ENCODE peak calls at places on chromosomes 12 and 14, in five cellular contexts. K, T, W, X and F are unnamed samples.

GRCh38 chr14:101017806-101018560 is 114.5 kb upstream of the RTL1 start:
- DNase-seq in K (peak), T (no peak), W (no peak), X (peak), F (no peak)

GRCh38 chr14:74898694-74899093 is 17.0 kb downstream of the DLST start:
- DNase-seq in K (no peak), T (no peak), W (no peak), X (no peak), F (no peak)

GRCh38 chr14:38074091-38074490 is 133.6 kb upstream of the SSTR1 start:
- DNase-seq in K (no peak), T (peak), W (no peak), X (no peak), F (no peak)

GRCh38 chr14:67487937-67488893 is at the start of gene TMEM229B:
- DNase-seq in K (no peak), T (no peak), W (peak), X (no peak), F (peak)

GRCh38 chr12:67025543-67026114 is 243.5 kb upstream of the CAND1 start:
- DNase-seq in K (no peak), T (peak), W (no peak), X (no peak), F (no peak)

GRCh38 chr14:100072783-100073346 is 7.6 kb downstream of the EVL start:
- DNase-seq in K (no peak), T (no peak), W (peak), X (no peak), F (peak)

GRCh38 chr14:65334765-65335411 is 77.6 kb upstream of the FUT8 start:
- DNase-seq in K (no peak), T (no peak), W (no peak), X (no peak), F (peak)

GRCh38 chr14:33740531-33740930 is 210.3 kb downstream of the EGLN3 start:
- DNase-seq in K (no peak), T (peak), W (no peak), X (no peak), F (no peak)

GRCh38 chr12:2075558-2076195 is 22.9 kb downstream of the CACNA1C start:
- DNase-seq in K (no peak), T (no peak), W (no peak), X (no peak), F (no peak)

GRCh38 chr12:95762123-95762785 is 28.3 kb downstream of the NTN4 start:
- DNase-seq in K (no peak), T (no peak), W (no peak), X (no peak), F (no peak)

GRCh38 chr14:98466807-98467206 is 805.2 kb downstream of the BCL11B start:
- DNase-seq in K (no peak), T (peak), W (no peak), X (peak), F (no peak)

GRCh38 chr12:89333564-89334252 is 18.6 kb downstream of the DUSP6 start:
- DNase-seq in K (no peak), T (no peak), W (no peak), X (no peak), F (no peak)

GRCh38 chr12:49133014-49133413 is 1.8 kb upstream of the TUBA1B start:
- DNase-seq in K (no peak), T (peak), W (no peak), X (no peak), F (no peak)

GRCh38 chr12:131452444-131452860 is 258.4 kb upstream of the SFSWAP start:
- DNase-seq in K (no peak), T (no peak), W (no peak), X (no peak), F (peak)

GRCh38 chr14:79016828-79017505 is 846.8 kb downstream of the NRXN3 start:
- DNase-seq in K (no peak), T (peak), W (no peak), X (no peak), F (no peak)

GRCh38 chr14:24395609-24396580 is 2.9 kb upstream of the NYNRIN start:
- DNase-seq in K (no peak), T (peak), W (no peak), X (no peak), F (no peak)

GRCh38 chr12:19410639-19411184 is 28.6 kb upstream of the AEBP2 start:
- DNase-seq in K (no peak), T (no peak), W (no peak), X (no peak), F (no peak)

GRCh38 chr12:111322336-111323250 is 46.3 kb downstream of the PHETA1 start:
- DNase-seq in K (no peak), T (peak), W (no peak), X (no peak), F (no peak)

GRCh38 chr12:7498832-7499231 is 4.7 kb downstream of the CD163 start:
- DNase-seq in K (no peak), T (peak), W (no peak), X (no peak), F (no peak)

GRCh38 chr12:45051490-45052105 is 699 bp upstream of the DBX2 start:
- DNase-seq in K (no peak), T (peak), W (no peak), X (no peak), F (no peak)

GRCh38 chr12:79016181-79016580 is 151.6 kb downstream of the SYT1 start:
- DNase-seq in K (no peak), T (no peak), W (no peak), X (no peak), F (no peak)

GRCh38 chr12:95642583-95642982 is 91.3 kb upstream of the USP44 start:
- DNase-seq in K (no peak), T (no peak), W (no peak), X (no peak), F (no peak)

GRCh38 chr12:33926095-33926494 is 96.2 kb upstream of the ALG10 start:
- DNase-seq in K (no peak), T (no peak), W (no peak), X (no peak), F (no peak)

GRCh38 chr12:122749569-122750332 is 2.9 kb upstream of the DENR start:
- DNase-seq in K (no peak), T (no peak), W (no peak), X (no peak), F (no peak)

GRCh38 chr14:67395876-67396189 is 16.1 kb downstream of the PLEK2 start:
- DNase-seq in K (no peak), T (peak), W (no peak), X (peak), F (no peak)

GRCh38 chr14:68137704-68138619 is 318.4 kb downstream of the RAD51B start:
- DNase-seq in K (peak), T (peak), W (no peak), X (no peak), F (no peak)

GRCh38 chr12:110543965-110544364 is 39.2 kb downstream of the PPTC7 start:
- DNase-seq in K (no peak), T (no peak), W (no peak), X (no peak), F (no peak)

DNA sequence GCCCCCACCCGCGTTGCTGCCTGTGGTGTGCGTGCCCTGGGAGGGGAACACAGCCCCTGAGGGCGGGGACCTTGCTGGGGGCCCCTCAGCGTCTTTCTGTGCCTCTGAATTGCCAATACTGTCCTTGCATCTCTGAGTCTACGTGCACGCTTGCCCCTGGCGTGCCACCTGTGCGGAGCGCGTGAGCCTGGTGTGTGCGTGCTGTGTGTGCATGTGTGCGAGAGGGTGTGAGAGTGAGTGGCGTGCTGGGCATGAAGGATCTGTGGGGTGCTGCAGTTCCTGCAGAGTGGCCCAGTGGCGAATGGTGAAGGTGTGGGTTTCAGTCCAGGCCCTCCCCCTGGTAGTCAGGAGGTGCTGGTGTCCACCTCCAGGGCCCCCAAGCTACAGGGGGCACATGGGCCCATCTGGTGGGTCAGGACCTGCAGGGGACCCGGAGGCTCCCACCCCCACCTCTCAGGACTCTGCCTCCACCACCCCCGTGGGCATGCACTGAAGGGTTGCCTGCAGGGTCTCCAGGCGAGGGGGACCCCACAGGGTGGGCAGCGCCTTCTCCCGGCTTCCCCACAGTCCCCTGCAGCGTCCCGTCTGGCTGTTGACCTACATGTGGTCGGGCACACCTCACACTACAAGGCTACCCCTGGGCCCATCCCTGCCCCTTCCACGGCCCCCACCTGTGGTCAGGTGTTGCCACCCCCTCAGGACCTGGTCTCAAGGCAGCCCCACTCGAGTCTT is 21.0 kb downstream of the FBRSL1 start:
- DNase-seq in K (no peak), T (no peak), W (no peak), X (no peak), F (no peak)
- H3K4me3 ChIP-seq in K (no peak), T (no peak), W (no peak), X (no peak), F (no peak)

DNA sequence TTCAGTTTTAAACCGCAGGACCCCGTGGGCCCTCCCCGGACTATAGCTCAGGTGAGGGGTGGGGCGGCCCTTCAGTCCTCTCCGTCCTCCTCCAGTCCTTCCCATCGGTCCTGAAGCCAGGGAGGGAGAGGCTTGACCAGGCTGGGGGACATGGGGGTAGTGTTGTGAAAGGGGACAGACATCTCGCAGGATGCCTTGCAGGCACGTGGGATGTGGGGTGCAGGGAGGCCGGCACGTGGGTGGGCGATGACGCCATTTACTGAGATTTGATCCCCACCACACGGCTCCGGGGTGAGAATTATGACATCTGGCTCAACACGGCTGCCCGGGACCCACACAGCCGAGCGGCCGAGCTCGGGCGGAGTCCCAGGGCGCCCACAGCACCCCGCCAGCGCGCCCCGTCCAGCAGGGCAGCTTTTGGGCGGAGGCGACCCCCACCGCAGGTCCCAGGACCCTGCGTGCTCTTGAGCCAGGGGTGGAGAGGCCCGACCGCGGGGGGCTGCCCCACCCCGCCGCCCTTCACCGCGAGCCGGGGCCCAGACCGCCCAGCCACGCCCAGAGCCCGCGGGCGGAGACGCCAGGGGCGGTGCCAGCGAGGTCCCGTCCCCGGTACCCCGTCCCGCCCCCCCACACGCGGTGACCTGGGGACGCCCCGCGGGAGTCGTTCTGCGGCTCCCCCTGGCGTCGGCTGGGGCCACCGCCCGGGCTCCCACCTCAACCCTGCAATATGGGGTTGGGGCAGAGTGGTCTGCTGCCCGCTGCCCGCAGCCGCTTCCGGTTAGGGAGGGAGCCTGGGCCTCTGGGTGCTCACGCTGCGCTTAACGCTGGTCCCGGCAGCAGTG is 3.3 kb upstream of the EXOC3L4 start:
- DNase-seq in K (no peak), T (peak), W (peak), X (no peak), F (peak)
- H3K4me3 ChIP-seq in K (no peak), T (peak), W (no peak), X (peak), F (peak)

GRCh38 chr14:90399541-90400444 is 3.0 kb downstream of the CALM1 start:
- DNase-seq in K (peak), T (peak), W (peak), X (peak), F (peak)
- H3K4me3 ChIP-seq in K (peak), T (peak), W (no peak), X (peak), F (peak)

GRCh38 chr12:106142591-106143261 is 4.0 kb upstream of the NUAK1 start:
- DNase-seq in K (no peak), T (no peak), W (no peak), X (no peak), F (no peak)
- H3K4me3 ChIP-seq in K (no peak), T (no peak), W (no peak), X (no peak), F (no peak)

GRCh38 chr12:4118601-4119156 is 154.9 kb upstream of the CCND2 start:
- DNase-seq in K (no peak), T (no peak), W (no peak), X (peak), F (no peak)
- H3K4me3 ChIP-seq in K (no peak), T (no peak), W (no peak), X (no peak), F (no peak)

GRCh38 chr14:49897414-49897813 is 4.5 kb downstream of the ARF6 start:
- DNase-seq in K (no peak), T (no peak), W (no peak), X (no peak), F (no peak)

GRCh38 chr14:49896956-49897355 is 4.1 kb downstream of the ARF6 start:
- DNase-seq in K (no peak), T (no peak), W (no peak), X (no peak), F (no peak)

GRCh38 chr14:49900973-49901372 is 8.1 kb downstream of the ARF6 start:
- DNase-seq in K (no peak), T (no peak), W (no peak), X (no peak), F (no peak)

GRCh38 chr14:49897965-49898364 is 5.1 kb downstream of the ARF6 start:
- DNase-seq in K (no peak), T (no peak), W (no peak), X (no peak), F (no peak)

DNA sequence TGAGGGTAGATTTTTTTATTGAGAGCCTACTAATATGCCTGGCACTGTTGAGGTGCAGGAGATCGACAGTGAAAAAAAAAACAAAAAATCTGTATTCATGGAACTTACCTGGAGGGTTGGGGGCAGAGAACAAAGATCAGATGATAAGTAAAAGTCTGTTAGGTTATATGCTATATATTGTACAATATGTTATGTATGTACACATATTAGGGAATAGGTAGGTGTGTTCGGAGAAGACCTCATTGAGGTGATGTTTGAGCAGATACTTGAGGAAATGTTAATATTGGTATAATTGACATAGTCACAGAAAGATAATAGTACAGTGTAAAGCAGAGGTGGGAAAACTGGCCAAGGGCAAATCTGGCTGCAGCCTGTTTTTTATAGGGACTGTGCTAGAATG is 5.6 kb downstream of the ARF6 start:
- DNase-seq in K (no peak), T (no peak), W (no peak), X (no peak), F (no peak)
- H3K4me3 ChIP-seq in K (no peak), T (peak), W (no peak), X (no peak), F (no peak)